ENCODE peak calls at places on chromosomes 2 and 18, in six cellular contexts. O is AG04450, C is sigmoid colon, D is OCI-LY7, Z is fibroblast of villous mesenchyme, V is kidney. Q is an unnamed sample.

GRCh38 chr2:61006486-61007105 is 10.9 kb upstream of the PEX13 start:
- DNase-seq in D (no peak), C (no peak), Z (peak), O (no peak), V (no peak), Q (no peak)

GRCh38 chr2:20140321-20141055 is 84.4 kb downstream of the SDC1 start:
- DNase-seq in Z (no peak), V (no peak), D (no peak), C (no peak), O (no peak), Q (no peak)

GRCh38 chr18:56146565-56146964 is 491.8 kb downstream of the TXNL1 start:
- DNase-seq in V (no peak), O (no peak), Z (no peak), C (no peak), D (no peak), Q (no peak)

GRCh38 chr2:141493936-141494335 is 636.9 kb downstream of the LRP1B start:
- DNase-seq in C (no peak), O (no peak), D (no peak), Z (no peak), V (no peak), Q (no peak)

GRCh38 chr2:158756976-158757375 is 38.1 kb upstream of the DAPL1 start:
- DNase-seq in V (no peak), D (no peak), Z (no peak), C (no peak), O (no peak), Q (no peak)

GRCh38 chr18:3689091-3689490 is 239.1 kb downstream of the TGIF1 start:
- DNase-seq in O (no peak), V (no peak), D (no peak), Z (peak), C (no peak), Q (no peak)

GRCh38 chr2:18253686-18254197 is 306.7 kb downstream of the RDH14 start:
- DNase-seq in Z (no peak), O (no peak), D (no peak), C (no peak), V (peak), Q (no peak)

GRCh38 chr2:160720098-160720497 is 226.5 kb upstream of the RBMS1 start:
- DNase-seq in Z (no peak), O (no peak), D (no peak), C (no peak), V (no peak), Q (no peak)

GRCh38 chr2:134459706-134460406 is 206.0 kb downstream of the MGAT5 start:
- DNase-seq in O (no peak), Z (no peak), V (no peak), C (no peak), D (no peak), Q (no peak)

GRCh38 chr18:34772887-34773286 is 62.8 kb downstream of the DTNA start:
- DNase-seq in Z (peak), V (no peak), C (no peak), O (no peak), D (no peak), Q (peak)

GRCh38 chr2:177671662-177672061 is 279.1 kb downstream of the AGPS start:
- DNase-seq in C (no peak), D (no peak), V (no peak), O (no peak), Z (no peak), Q (no peak)

GRCh38 chr18:57267368-57267767 is 85.0 kb upstream of the ST8SIA3 start:
- DNase-seq in Z (no peak), O (no peak), D (no peak), V (no peak), C (no peak), Q (no peak)

GRCh38 chr2:179435021-179435420 is 170.4 kb upstream of the SESTD1 start:
- DNase-seq in V (no peak), O (no peak), Z (no peak), C (no peak), D (no peak), Q (peak)

GRCh38 chr2:45814951-45815621 is 163.6 kb downstream of the PRKCE start:
- DNase-seq in C (no peak), D (no peak), O (no peak), Z (no peak), V (no peak), Q (no peak)

GRCh38 chr2:175181877-175182308 is 383 bp upstream of the ATP5MC3 start:
- DNase-seq in V (no peak), Z (no peak), O (no peak), D (no peak), C (no peak), Q (no peak)

GRCh38 chr2:19900536-19901200 is 1.1 kb downstream of the TTC32 start:
- DNase-seq in V (no peak), C (no peak), O (no peak), D (peak), Z (peak), Q (peak)

GRCh38 chr2:28979576-28980366 is 1.3 kb upstream of the TOGARAM2 start:
- DNase-seq in Z (no peak), O (no peak), V (no peak), D (no peak), C (peak), Q (no peak)

GRCh38 chr2:55482186-55482945 is 37.2 kb upstream of the CFAP36 start:
- DNase-seq in Z (peak), C (no peak), O (no peak), D (no peak), V (no peak), Q (peak)

GRCh38 chr18:10391506-10391905 is 62.9 kb upstream of the APCDD1 start:
- DNase-seq in V (no peak), Z (no peak), O (no peak), D (no peak), C (no peak), Q (no peak)

GRCh38 chr2:79125721-79125985 is 5.4 kb downstream of the REG1A start:
- DNase-seq in V (no peak), C (no peak), D (no peak), Z (no peak), O (no peak), Q (no peak)

GRCh38 chr2:182642328-182642727 is 73.7 kb upstream of the DNAJC10 start:
- DNase-seq in C (peak), Z (peak), V (peak), D (peak), O (no peak), Q (peak)

GRCh38 chr2:148645925-148646559 is 1.5 kb downstream of the EPC2 start:
- DNase-seq in D (peak), Z (peak), C (peak), V (no peak), O (peak), Q (peak)

GRCh38 chr2:50727940-50728339 is 304.0 kb downstream of the NRXN1 start:
- DNase-seq in O (no peak), V (no peak), D (no peak), C (no peak), Z (no peak), Q (no peak)

GRCh38 chr2:8743261-8743660 is 61.4 kb downstream of the ID2 start:
- DNase-seq in D (no peak), C (no peak), O (no peak), Z (peak), V (no peak), Q (no peak)

GRCh38 chr2:71793965-71794364 is 340.6 kb downstream of the DYSF start:
- DNase-seq in D (no peak), Z (no peak), O (no peak), V (no peak), C (no peak), Q (no peak)

GRCh38 chr2:120220756-120221155 is 2.4 kb downstream of the TMEM185B start:
- DNase-seq in D (no peak), O (no peak), C (no peak), Z (no peak), V (no peak), Q (no peak)

GRCh38 chr2:68537872-68538271 is 70.5 kb downstream of the APLF start:
- DNase-seq in O (no peak), C (no peak), V (no peak), D (no peak), Z (no peak), Q (peak)

GRCh38 chr18:77098554-77099174 is 33.9 kb downstream of the MBP start:
- DNase-seq in D (peak), O (no peak), C (no peak), Z (peak), V (no peak), Q (peak)

GRCh38 chr2:55420244-55420713 is 623 bp upstream of the CCDC88A start:
- DNase-seq in Z (no peak), V (no peak), O (no peak), C (no peak), D (no peak), Q (peak)

GRCh38 chr18:75207298-75208054 is 1.5 kb downstream of the PTGR3 start:
- DNase-seq in C (no peak), O (no peak), V (no peak), Z (peak), D (no peak), Q (peak)

GRCh38 chr18:59744271-59744721 is 47.1 kb upstream of the CCBE1 start:
- DNase-seq in V (no peak), Z (peak), C (no peak), D (no peak), O (peak), Q (peak)

GRCh38 chr2:85785027-85785822 is 31.4 kb downstream of the ATOH8 start:
- DNase-seq in V (peak), O (no peak), Z (peak), C (peak), D (no peak), Q (no peak)

GRCh38 chr18:45856526-45856925 is 31.1 kb downstream of the SIGLEC15 start:
- DNase-seq in O (peak), D (no peak), V (no peak), C (no peak), Z (peak), Q (peak)

GRCh38 chr18:62420151-62420512 is 95.0 kb downstream of the TNFRSF11A start:
- DNase-seq in Z (no peak), D (no peak), O (no peak), V (no peak), C (no peak), Q (no peak)

GRCh38 chr2:84694088-84694622 is 177.9 kb downstream of the DNAH6 start:
- DNase-seq in O (no peak), Z (no peak), C (no peak), V (peak), D (no peak), Q (no peak)

GRCh38 chr2:221573430-221574230 is 1.5 kb upstream of the EPHA4 start:
- DNase-seq in D (peak), Z (peak), O (peak), V (peak), C (peak), Q (peak)

GRCh38 chr2:221572821-221573429 is 821 bp upstream of the EPHA4 start:
- DNase-seq in V (peak), O (no peak), Z (peak), C (peak), D (no peak), Q (peak)

GRCh38 chr2:221571391-221572179 is 519 bp downstream of the EPHA4 start:
- DNase-seq in V (peak), Z (peak), D (no peak), O (no peak), C (peak), Q (peak)

GRCh38 chr2:221571108-221571390 is 1.1 kb downstream of the EPHA4 start:
- DNase-seq in Z (no peak), V (peak), D (no peak), O (no peak), C (no peak), Q (no peak)

DNA sequence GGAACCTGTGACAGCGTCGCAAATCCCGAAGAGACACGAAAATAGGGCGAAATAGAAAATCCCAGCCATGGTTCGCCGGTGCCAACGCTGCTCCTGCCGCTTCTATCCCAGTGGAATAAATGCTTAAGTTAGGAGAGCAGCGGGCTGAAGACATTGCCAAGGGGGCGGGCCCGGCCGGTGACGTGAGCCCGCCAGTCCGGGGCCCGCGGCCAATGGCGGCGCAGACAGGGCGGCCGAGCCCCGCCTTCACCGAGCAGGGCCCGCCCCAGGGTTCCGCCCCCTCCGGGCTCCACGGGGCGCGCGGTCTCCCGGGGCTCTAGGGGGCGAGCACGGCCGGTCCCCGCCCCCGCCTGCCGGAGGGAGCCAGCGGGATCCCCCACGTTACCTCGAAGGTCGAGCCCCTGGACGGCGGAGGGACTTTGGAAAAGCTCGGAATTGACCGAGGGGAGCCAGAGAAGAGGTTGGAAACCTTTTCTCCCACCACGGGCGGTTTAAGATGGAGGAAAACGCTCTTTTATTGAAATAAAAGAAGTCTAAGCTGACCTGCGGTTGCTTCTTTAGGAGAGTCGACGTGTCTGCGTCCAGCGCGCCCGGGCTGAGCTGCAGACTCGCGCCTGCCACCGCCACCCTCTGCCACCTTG is at the start of gene EPHA4:
- DNase-seq in V (peak), Z (peak), C (peak), D (peak), O (peak), Q (peak)
- H3K4me3 ChIP-seq in V (peak), Z (peak), C (peak), D (peak), O (peak), Q (peak)

DNA sequence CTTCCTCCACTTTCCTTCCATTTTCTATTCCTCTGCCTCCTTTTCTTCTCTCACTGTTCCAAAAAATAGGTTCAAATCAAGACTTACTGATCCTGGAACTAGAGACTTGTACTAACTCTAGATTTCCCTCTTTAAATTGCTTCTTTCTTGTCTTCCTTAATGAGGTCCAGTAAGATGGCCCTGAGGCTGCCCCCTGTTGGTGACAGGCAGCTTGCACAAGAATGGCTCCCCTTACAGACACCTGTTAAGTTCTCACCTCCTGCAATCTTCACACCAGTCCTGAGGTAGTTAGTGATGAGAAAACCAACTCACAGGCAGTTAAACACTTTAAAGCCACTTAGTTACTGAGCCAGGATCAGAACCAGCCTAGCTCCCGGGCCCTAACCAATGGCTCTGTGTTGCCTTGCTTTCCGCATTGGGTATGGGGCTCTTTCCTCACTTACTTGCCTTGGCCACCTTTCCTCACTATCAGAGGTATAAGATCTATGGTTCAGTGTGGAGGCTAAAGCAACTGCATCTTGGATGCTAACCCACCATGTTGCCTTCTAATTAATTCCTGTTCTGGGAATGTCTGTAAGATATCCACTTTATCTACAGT is 130.6 kb downstream of the AKAIN1 start:
- DNase-seq in D (peak), Z (no peak), O (no peak), C (no peak), V (no peak), Q (no peak)
- TF ChIP-seq CTCF in D (peak), Z (no peak), O (no peak), C (no peak), V (no peak), Q (no peak)

DNA sequence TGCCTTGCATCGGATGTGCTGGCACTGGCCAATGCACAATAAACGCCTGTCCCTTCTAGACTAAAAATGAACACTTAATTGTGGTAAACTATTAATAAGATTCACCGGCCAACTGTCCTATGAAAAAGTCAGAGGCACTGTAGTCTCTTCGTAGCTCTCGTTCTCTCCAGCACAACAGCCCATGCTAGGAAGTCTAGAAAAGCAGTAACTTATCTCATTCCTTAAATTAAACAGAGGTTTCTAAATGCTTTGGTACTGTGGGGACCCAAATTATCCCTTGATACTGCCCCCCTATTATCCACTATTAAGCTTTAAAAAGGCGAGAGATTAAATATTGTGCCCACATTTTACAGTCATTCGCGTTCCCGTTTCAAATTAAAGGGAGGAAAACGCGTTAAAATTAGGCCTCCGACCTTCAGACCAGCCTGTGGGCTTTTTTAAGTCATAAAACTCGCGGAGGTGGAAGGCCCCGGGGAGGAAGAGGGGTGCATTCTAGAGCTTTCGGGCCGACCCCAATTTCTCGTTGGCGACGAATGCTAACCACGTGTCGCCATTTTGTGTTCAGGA is 1.5 kb upstream of the PCBP1 start:
- DNase-seq in Z (no peak), D (peak), V (no peak), O (no peak), C (peak), Q (no peak)
- H3K4me3 ChIP-seq in Z (peak), D (peak), V (peak), O (peak), C (peak), Q (peak)

GRCh38 chr2:26521913-26522180 is 43.9 kb upstream of the OTOF start:
- DNase-seq in C (peak), Z (no peak), V (no peak), O (no peak), D (no peak), Q (no peak)

GRCh38 chr2:26522325-26523120 is 44.6 kb upstream of the OTOF start:
- DNase-seq in D (no peak), C (peak), Z (no peak), V (peak), O (no peak), Q (no peak)

GRCh38 chr2:26520065-26520464 is 42.1 kb upstream of the OTOF start:
- DNase-seq in C (no peak), Z (no peak), D (no peak), V (no peak), O (no peak), Q (no peak)

GRCh38 chr2:26519396-26519991 is 41.6 kb upstream of the OTOF start:
- DNase-seq in C (no peak), Z (no peak), D (no peak), O (no peak), V (no peak), Q (no peak)

GRCh38 chr2:26521054-26521912 is 43.4 kb upstream of the OTOF start:
- DNase-seq in O (no peak), D (peak), Z (peak), V (peak), C (peak), Q (peak)
- TF ChIP-seq CTCF in O (peak), D (peak), Z (peak), V (no peak), C (no peak), Q (peak)

GRCh38 chr18:711330-711692 is 1.1 kb downstream of the ENOSF1 start:
- DNase-seq in O (no peak), D (no peak), C (no peak), Z (no peak), V (no peak), Q (no peak)

GRCh38 chr18:711693-712400 is 583 bp downstream of the ENOSF1 start:
- DNase-seq in D (peak), O (peak), C (peak), Z (peak), V (peak), Q (peak)

GRCh38 chr18:710418-711300 is 1.8 kb downstream of the ENOSF1 start:
- DNase-seq in C (no peak), V (no peak), Z (no peak), D (no peak), O (no peak), Q (no peak)

GRCh38 chr18:712401-713134 is at the start of gene ENOSF1:
- DNase-seq in C (peak), D (peak), V (peak), Z (peak), O (peak), Q (peak)

DNA sequence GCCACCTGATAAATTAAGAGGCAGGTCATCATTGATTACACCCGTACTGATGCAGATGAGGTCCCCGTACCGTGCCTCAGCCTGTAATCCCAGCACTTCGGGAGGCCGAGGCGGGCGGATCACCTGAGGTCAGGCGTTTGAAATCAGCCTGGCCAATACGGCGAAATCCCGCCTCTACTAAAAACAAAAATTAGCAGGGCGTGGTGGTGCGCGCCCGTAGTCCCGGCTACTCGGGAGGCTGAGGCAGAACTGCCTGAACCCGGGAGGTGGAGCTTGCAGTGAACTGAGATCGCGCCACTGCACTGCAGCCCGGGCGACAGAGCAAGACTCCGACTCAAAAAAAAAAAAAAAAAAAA is 683 bp upstream of the ENOSF1 start:
- DNase-seq in O (no peak), C (no peak), Z (no peak), D (no peak), V (no peak), Q (no peak)
- H3K4me3 ChIP-seq in O (no peak), C (peak), Z (peak), D (no peak), V (peak), Q (peak)

GRCh38 chr2:70553584-70554337 is at the start of gene TGFA:
- DNase-seq in D (no peak), Z (peak), V (peak), C (peak), O (no peak), Q (peak)

GRCh38 chr2:70552501-70553333 is 909 bp downstream of the TGFA start:
- DNase-seq in O (no peak), Z (no peak), C (no peak), D (no peak), V (no peak), Q (no peak)

GRCh38 chr2:70556608-70557007 is 3.0 kb upstream of the TGFA start:
- DNase-seq in D (no peak), V (no peak), O (no peak), Z (no peak), C (no peak), Q (no peak)

GRCh38 chr2:70553334-70553583 is 367 bp downstream of the TGFA start:
- DNase-seq in V (no peak), C (no peak), O (no peak), D (no peak), Z (no peak), Q (no peak)

GRCh38 chr2:70554338-70554892 is 789 bp upstream of the TGFA start:
- DNase-seq in O (no peak), D (no peak), Z (no peak), C (no peak), V (no peak), Q (no peak)
- TF ChIP-seq CTCF in O (no peak), D (peak), Z (no peak), C (no peak), V (no peak), Q (no peak)

Q was measured in foreskin fibroblast.